ENCODE peak calls at places on chromosome 2, in four cellular contexts. Y is NCI-H1694 treated with DMSO at 0.1 percent for 48 hours; P is activated CD4-positive, alpha-beta T cell treated with anti-CD3 and anti-CD28 coated beads for 48 hours; G is putamen. L is an unnamed sample.

GRCh38 chr2:215843579-215843978 is 169.8 kb downstream of the MREG start:
- DNase-seq in Y (no peak), P (peak), G (no peak), L (no peak)

GRCh38 chr2:27016801-27017325 is 15.9 kb upstream of the TMEM214 start:
- DNase-seq in Y (peak), P (peak), G (peak), L (peak)

GRCh38 chr2:96146151-96146880 is 1.1 kb upstream of the DUSP2 start:
- DNase-seq in Y (no peak), P (peak), G (no peak), L (peak)

GRCh38 chr2:238379096-238379810 is 47.5 kb upstream of the ASB1 start:
- DNase-seq in Y (no peak), P (peak), G (no peak), L (no peak)

GRCh38 chr2:112156152-112156986 is 18.2 kb downstream of the FBLN7 start:
- DNase-seq in Y (no peak), P (peak), G (no peak), L (no peak)

GRCh38 chr2:48530033-48530804 is at the start of gene STON1:
- DNase-seq in Y (no peak), P (peak), G (no peak), L (peak)

GRCh38 chr2:195017890-195018289 is 639.1 kb upstream of the SLC39A10 start:
- DNase-seq in Y (no peak), P (no peak), G (no peak), L (no peak)

GRCh38 chr2:233289590-233290424 is 17.8 kb upstream of the SAG start:
- DNase-seq in Y (no peak), P (no peak), G (peak), L (no peak)

GRCh38 chr2:223093436-223093839 is 41.4 kb downstream of the KCNE4 start:
- DNase-seq in Y (peak), P (no peak), G (no peak), L (no peak)

GRCh38 chr2:105125428-105125827 is 87.6 kb downstream of the MRPS9 start:
- DNase-seq in Y (peak), P (no peak), G (no peak), L (peak)

GRCh38 chr2:237293966-237294365 is 120.0 kb downstream of the COL6A3 start:
- DNase-seq in Y (no peak), P (no peak), G (no peak), L (no peak)

GRCh38 chr2:199484927-199485326 is 27.2 kb upstream of the SATB2 start:
- DNase-seq in Y (peak), P (no peak), G (no peak), L (no peak)

GRCh38 chr2:78202986-78203670 is 681.0 kb upstream of the LRRTM4 start:
- DNase-seq in Y (no peak), P (no peak), G (no peak), L (no peak)

GRCh38 chr2:219987830-219988229 is 360.4 kb downstream of the SLC4A3 start:
- DNase-seq in Y (no peak), P (no peak), G (no peak), L (peak)

GRCh38 chr2:70852824-70853223 is 17.2 kb upstream of the CD207 start:
- DNase-seq in Y (no peak), P (no peak), G (no peak), L (no peak)

GRCh38 chr2:54048117-54048785 is 67.2 kb upstream of the ACYP2 start:
- DNase-seq in Y (no peak), P (peak), G (no peak), L (peak)

GRCh38 chr2:101850991-101851390 is 140.8 kb upstream of the IL1R2 start:
- DNase-seq in Y (no peak), P (no peak), G (no peak), L (no peak)

GRCh38 chr2:15667579-15668556 is 76.2 kb downstream of the DDX1 start:
- DNase-seq in Y (no peak), P (no peak), G (no peak), L (no peak)

GRCh38 chr2:233449921-233450853 is 95.9 kb downstream of the DGKD start:
- DNase-seq in Y (no peak), P (no peak), G (no peak), L (no peak)

GRCh38 chr2:26070684-26071189 is 36.9 kb downstream of the RAB10 start:
- DNase-seq in Y (no peak), P (no peak), G (no peak), L (peak)

GRCh38 chr2:120896904-120897303 is 161.2 kb downstream of the GLI2 start:
- DNase-seq in Y (no peak), P (no peak), G (no peak), L (no peak)

GRCh38 chr2:295081-295480 is 7.2 kb upstream of the ALKAL2 start:
- DNase-seq in Y (no peak), P (no peak), G (no peak), L (no peak)

GRCh38 chr2:75055820-75056675 is 97.6 kb downstream of the POLE4 start:
- DNase-seq in Y (no peak), P (no peak), G (no peak), L (no peak)

L was measured in erythroblast.